ENCODE peak calls at places on chromosomes 13 and 19, in eight cellular contexts. R is astrocyte, N is fibroblast of lung, T is brain microvascular endothelial cell, Z is foreskin keratinocyte, F is IMR-90, Y is transverse colon, Q is neural progenitor cell. C is an unnamed sample.
A peak's percentile ranks its signal among the peaks of the same experiment; 100 is the strongest.

GRCh38 chr13:43058318-43058674 is 34.9 kb downstream of the DNAJC15 start:
- DNase-seq in Z (peak; percentile 93), T (peak; percentile 81), F (peak; percentile 62), N (peak; percentile 39), Q (no peak), R (peak; percentile 59), Y (peak; percentile 60), C (no peak)

GRCh38 chr19:22619371-22619770 is 14.8 kb upstream of the ZNF492 start:
- DNase-seq in R (no peak), Y (no peak), N (no peak), F (no peak), Z (no peak), Q (no peak), T (no peak), C (no peak)

GRCh38 chr13:46662690-46663089 is 109.7 kb downstream of the LRCH1 start:
- DNase-seq in N (no peak), Q (no peak), F (no peak), Z (no peak), Y (no peak), R (no peak), T (no peak), C (no peak)

GRCh38 chr19:4976412-4977298 is 7.7 kb downstream of the KDM4B start:
- DNase-seq in Z (peak; percentile 90), Y (peak; percentile 66), R (peak; percentile 93), Q (peak; percentile 44), N (peak; percentile 99), T (no peak), F (peak; percentile 98), C (peak; percentile 85)

GRCh38 chr19:4638828-4639530 is at the start of gene TNFAIP8L1:
- DNase-seq in F (peak; percentile 92), N (peak; percentile 94), Q (peak; percentile 99), T (peak; percentile 91), Y (peak; percentile 99), Z (peak; percentile 79), R (peak; percentile 74), C (peak; percentile 98)

GRCh38 chr13:95630593-95630992 is 13.9 kb downstream of the DZIP1 start:
- DNase-seq in T (no peak), N (no peak), R (no peak), Z (no peak), Q (no peak), Y (no peak), F (no peak), C (no peak)

GRCh38 chr19:53945441-53945840 is 17.3 kb upstream of the CACNG8 start:
- DNase-seq in Y (no peak), F (peak; percentile 11), Q (peak; percentile 35), T (peak; percentile 13), Z (no peak), N (no peak), R (peak; percentile 7), C (peak; percentile 89)

GRCh38 chr13:107964356-107964755 is 251.0 kb downstream of the LIG4 start:
- DNase-seq in N (peak; percentile 17), F (no peak), Y (no peak), Z (no peak), R (no peak), T (no peak), Q (no peak), C (no peak)

GRCh38 chr13:100673376-100673830 is 1.2 kb downstream of the TMTC4 start:
- DNase-seq in N (no peak), Y (no peak), T (no peak), F (no peak), Z (no peak), R (no peak), Q (peak; percentile 71), C (peak; percentile 52)

GRCh38 chr13:106156468-106156867 is 379.0 kb downstream of the EFNB2 start:
- DNase-seq in T (peak; percentile 97), N (peak; percentile 97), Z (peak; percentile 100), Q (no peak), F (peak; percentile 99), Y (no peak), R (peak; percentile 100), C (no peak)

GRCh38 chr19:8552810-8553209 is 24.4 kb downstream of the MYO1F start:
- DNase-seq in F (peak; percentile 62), Y (no peak), N (peak; percentile 44), Z (peak; percentile 22), T (peak; percentile 27), R (peak; percentile 18), Q (peak; percentile 57), C (peak; percentile 89)

GRCh38 chr13:28204043-28204442 is 65.7 kb downstream of the PAN3 start:
- DNase-seq in T (no peak), Y (no peak), F (no peak), N (no peak), Q (no peak), R (no peak), Z (no peak), C (no peak)

GRCh38 chr19:38707512-38708114 is 36.7 kb downstream of the CAPN12 start:
- DNase-seq in Z (no peak), N (no peak), T (peak; percentile 25), R (no peak), F (peak; percentile 23), Q (no peak), Y (no peak), C (no peak)

GRCh38 chr19:47229674-47230121 is 1.3 kb downstream of the BBC3 start:
- DNase-seq in Z (peak; percentile 64), F (peak; percentile 37), Q (no peak), T (no peak), N (peak; percentile 37), R (peak; percentile 44), Y (peak; percentile 38), C (no peak)

GRCh38 chr19:47230122-47230920 is 678 bp downstream of the BBC3 start:
- DNase-seq in T (no peak), Y (peak; percentile 82), Q (peak; percentile 77), Z (no peak), R (peak; percentile 10), N (peak; percentile 46), F (peak; percentile 18), C (peak; percentile 76)

GRCh38 chr19:47231215-47232054 is 436 bp upstream of the BBC3 start:
- DNase-seq in Z (peak; percentile 60), N (peak; percentile 87), Y (peak; percentile 94), F (peak; percentile 90), Q (peak; percentile 90), T (peak; percentile 83), R (peak; percentile 81), C (peak; percentile 85)

GRCh38 chr19:47232422-47233211 is 1.6 kb upstream of the BBC3 start:
- DNase-seq in Q (no peak), R (peak; percentile 72), Z (peak; percentile 96), F (peak; percentile 82), N (peak; percentile 74), Y (peak; percentile 46), T (peak; percentile 43), C (no peak)

GRCh38 chr19:47230921-47231214 is at the start of gene BBC3:
- DNase-seq in Z (no peak), Y (no peak), Q (no peak), T (no peak), N (no peak), R (no peak), F (no peak), C (no peak)
- H3K27ac ChIP-seq in Z (peak within 1 kb of the TSS; percentile 89), Y (peak within 1 kb of the TSS; percentile 99), Q (peak within 1 kb of the TSS; percentile 39), T (peak within 1 kb of the TSS; percentile 67), N (peak within 1 kb of the TSS; percentile 97), R (peak within 1 kb of the TSS; percentile 94), F (peak within 1 kb of the TSS; percentile 97), C (peak within 1 kb of the TSS; percentile 96)

DNA sequence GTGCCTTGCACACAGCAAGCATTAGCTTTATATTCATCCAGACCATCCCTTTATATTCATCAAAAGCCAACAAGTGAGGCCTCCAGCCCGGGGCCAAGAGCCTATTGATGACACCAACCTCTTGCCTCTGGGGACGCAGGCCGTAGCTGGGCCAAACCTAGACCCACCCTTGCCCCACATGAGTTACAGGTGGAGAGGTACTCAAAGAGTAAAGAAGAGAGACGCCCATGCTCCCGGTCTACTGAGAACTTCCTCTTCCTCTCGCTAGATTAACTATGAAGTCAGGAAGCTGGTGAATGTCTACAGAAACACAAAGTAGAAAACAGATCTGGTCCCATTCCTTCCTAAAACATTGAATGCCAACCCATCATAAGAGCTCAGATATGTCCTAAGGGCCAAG is 3.8 kb upstream of the MLNR start:
- DNase-seq in Z (no peak), Y (no peak), F (no peak), T (no peak), R (no peak), N (no peak), Q (no peak), C (no peak)
- H3K27ac ChIP-seq in Z (no peak overlapping the region), Y (no peak overlapping the region), F (no peak overlapping the region), T (no peak overlapping the region), R (no peak overlapping the region), N (no peak overlapping the region), Q (no peak overlapping the region), C (no peak overlapping the region)

GRCh38 chr19:34330116-34330515 is 34.9 kb upstream of the GPI start:
- DNase-seq in N (no peak), F (no peak), Q (no peak), R (no peak), Z (no peak), Y (no peak), T (no peak), C (no peak)
- H3K27ac ChIP-seq in N (no peak overlapping the region), F (no peak overlapping the region), Q (no peak overlapping the region), R (no peak overlapping the region), Z (no peak overlapping the region), Y (no peak overlapping the region), T (no peak overlapping the region), C (no peak overlapping the region)

GRCh38 chr19:2432131-2432848 is 4.9 kb upstream of the TIMM13 start:
- DNase-seq in T (no peak), Z (no peak), Q (no peak), F (no peak), Y (no peak), N (no peak), R (no peak), C (no peak)

GRCh38 chr19:2429917-2430570 is 2.7 kb upstream of the TIMM13 start:
- DNase-seq in Y (no peak), Z (no peak), F (no peak), N (no peak), R (no peak), Q (no peak), T (no peak), C (no peak)

GRCh38 chr19:2428756-2429711 is 1.6 kb upstream of the TIMM13 start:
- DNase-seq in N (no peak), R (no peak), Z (no peak), Y (no peak), F (no peak), Q (no peak), T (no peak), C (peak; percentile 71)

GRCh38 chr19:2433854-2434253 is 6.5 kb upstream of the TIMM13 start:
- DNase-seq in R (no peak), F (no peak), Q (no peak), Z (no peak), N (no peak), Y (no peak), T (no peak), C (no peak)

GRCh38 chr19:2431318-2432055 is 4.1 kb upstream of the TIMM13 start:
- DNase-seq in R (no peak), T (no peak), Z (no peak), N (no peak), Q (no peak), Y (no peak), F (no peak), C (no peak)
- H3K27ac ChIP-seq in R (no peak overlapping the region), T (no peak overlapping the region), Z (no peak overlapping the region), N (no peak overlapping the region), Q (no peak overlapping the region), Y (no peak overlapping the region), F (no peak overlapping the region), C (no peak overlapping the region)